ENCODE peak calls at places on chromosomes 5 and 9, in five cellular contexts. W is naive thymus-derived CD8-positive, alpha-beta T cell; V is Karpas-422; E is LNCaP clone FGC; A is AML-193. O is an unnamed sample.

GRCh38 chr5:120806132-120806531 is 342.0 kb downstream of the PRR16 start:
- DNase-seq in E (no peak), A (no peak), V (no peak), W (no peak), O (no peak)

GRCh38 chr9:94096819-94097577 is 12.7 kb downstream of the PTPDC1 start:
- DNase-seq in A (no peak), E (no peak), W (no peak), V (no peak), O (no peak)

GRCh38 chr9:117672397-117672796 is 31.8 kb upstream of the TLR4 start:
- DNase-seq in E (no peak), W (no peak), A (no peak), V (no peak), O (no peak)

GRCh38 chr9:124390812-124391658 is 24.2 kb downstream of the PSMB7 start:
- DNase-seq in V (no peak), E (peak; percentile 77), A (no peak), W (no peak), O (no peak)

GRCh38 chr5:14105717-14106435 is 37.3 kb upstream of the TRIO start:
- DNase-seq in E (no peak), W (no peak), V (no peak), A (no peak), O (no peak)

GRCh38 chr9:112059980-112060348 is 115.1 kb downstream of the SUSD1 start:
- DNase-seq in V (no peak), W (no peak), A (no peak), E (no peak), O (no peak)

GRCh38 chr5:170164087-170164486 is 58.4 kb downstream of the FOXI1 start:
- DNase-seq in E (no peak), A (no peak), V (no peak), W (no peak), O (no peak)

GRCh38 chr5:78638423-78638822 is 10.1 kb downstream of the LHFPL2 start:
- DNase-seq in E (peak; percentile 75), A (no peak), V (no peak), W (no peak), O (peak; percentile 51)

GRCh38 chr9:19116391-19116790 is 10.9 kb downstream of the PLIN2 start:
- DNase-seq in E (no peak), A (no peak), V (no peak), W (no peak), O (no peak)

GRCh38 chr5:149497357-149497756 is 53.9 kb downstream of the CSNK1A1 start:
- DNase-seq in V (no peak), E (no peak), W (no peak), A (no peak), O (no peak)

GRCh38 chr5:149200355-149200754 is 59.1 kb downstream of the ABLIM3 start:
- DNase-seq in W (no peak), V (no peak), A (no peak), E (no peak), O (no peak)

GRCh38 chr9:1100945-1101344 is 50.8 kb downstream of the DMRT2 start:
- DNase-seq in A (no peak), W (no peak), E (peak; percentile 7), V (peak; percentile 51), O (peak; percentile 68)

GRCh38 chr9:128412120-128412790 is 8.4 kb upstream of the CERCAM start:
- DNase-seq in E (no peak), V (peak; percentile 93), W (peak; percentile 37), A (peak; percentile 11), O (peak; percentile 94)

GRCh38 chr9:37976714-37977477 is 73.0 kb upstream of the SLC25A51 start:
- DNase-seq in E (peak; percentile 78), A (no peak), V (no peak), W (no peak), O (no peak)

GRCh38 chr5:156920042-156920860 is 42.8 kb downstream of the TIMD4 start:
- DNase-seq in A (no peak), V (no peak), W (no peak), E (no peak), O (no peak)

GRCh38 chr9:124659099-124659659 is 111.9 kb downstream of the NR6A1 start:
- DNase-seq in V (no peak), E (peak; percentile 60), A (peak; percentile 85), W (peak; percentile 16), O (peak; percentile 91)